ENCODE peak calls at places on chromosomes 1 and 21, in ten cellular contexts. E is transverse colon, S is upper lobe of right lung, I is right atrium auricular region, R is keratinocyte, U is IMR-90, Y is fibroblast of lung, D is spleen, Z is RWPE1, A is heart right ventricle. W is an unnamed sample.
A peak's percentile ranks its signal among the peaks of the same experiment; 100 is the strongest.

GRCh38 chr1:173267453-173267945 is 60.4 kb upstream of the TNFSF4 start:
- DNase-seq in U (peak; percentile 66), D (no peak), Z (no peak), R (no peak), A (no peak), S (no peak), Y (peak; percentile 53), I (no peak), E (no peak), W (no peak)

GRCh38 chr1:217333939-217334338 is 297.0 kb downstream of the GPATCH2 start:
- DNase-seq in A (no peak), U (peak; percentile 9), R (no peak), E (peak; percentile 9), I (no peak), Y (peak; percentile 52), Z (peak; percentile 55), S (no peak), D (no peak), W (peak; percentile 45)

GRCh38 chr1:145778146-145778540 is 45.8 kb downstream of the RNF115 start:
- DNase-seq in E (no peak), R (no peak), Y (peak; percentile 24), D (no peak), I (no peak), Z (no peak), U (no peak), S (no peak), A (no peak), W (no peak)

GRCh38 chr1:44670751-44671640 is 3.3 kb downstream of the TMEM53 start:
- DNase-seq in R (no peak), A (no peak), E (no peak), Y (no peak), S (peak; percentile 42), U (no peak), I (no peak), Z (no peak), D (peak; percentile 62), W (no peak)

GRCh38 chr21:35234725-35235124 is 185.6 kb upstream of the RUNX1 start:
- DNase-seq in S (no peak), D (no peak), Y (no peak), R (no peak), U (no peak), I (no peak), E (no peak), Z (no peak), A (no peak), W (no peak)

GRCh38 chr21:46159841-46160562 is 4.6 kb upstream of the FTCD start:
- DNase-seq in U (no peak), D (no peak), Z (no peak), I (no peak), A (no peak), S (no peak), Y (no peak), E (no peak), R (no peak), W (peak; percentile 11)

GRCh38 chr1:37338658-37339057 is 135.7 kb upstream of the ZC3H12A start:
- DNase-seq in A (no peak), Y (no peak), E (no peak), I (no peak), R (no peak), S (no peak), U (no peak), Z (no peak), D (no peak), W (peak; percentile 74)

GRCh38 chr1:174744886-174745285 is 254.9 kb upstream of the CACYBP start:
- DNase-seq in Y (no peak), Z (no peak), E (no peak), R (no peak), I (no peak), U (peak; percentile 23), D (no peak), A (no peak), S (no peak), W (no peak)

GRCh38 chr1:198397208-198397808 is 143.2 kb downstream of the ATP6V1G3 start:
- DNase-seq in E (no peak), R (no peak), Z (no peak), A (no peak), S (no peak), U (no peak), I (no peak), Y (no peak), D (no peak), W (no peak)
- TF ChIP-seq CTCF in E (no peak), R (no peak), Z (no peak), A (no peak), S (no peak), U (no peak), I (no peak), Y (no peak), D (no peak), W (no peak)

GRCh38 chr1:42343049-42343448 is 8.0 kb upstream of the FOXJ3 start:
- DNase-seq in U (no peak), E (no peak), Z (no peak), S (no peak), I (no peak), A (no peak), D (no peak), R (no peak), Y (no peak), W (no peak)

GRCh38 chr1:42335809-42336518 is 929 bp upstream of the FOXJ3 start:
- DNase-seq in R (no peak), Y (peak; percentile 57), D (no peak), A (no peak), S (no peak), E (no peak), I (peak; percentile 75), Z (peak; percentile 64), U (peak; percentile 45), W (no peak)

GRCh38 chr1:42340093-42340492 is 5.1 kb upstream of the FOXJ3 start:
- DNase-seq in D (no peak), Z (peak; percentile 60), A (no peak), Y (no peak), I (no peak), R (no peak), E (peak; percentile 30), U (peak; percentile 16), S (no peak), W (no peak)

GRCh38 chr1:42336978-42337377 is 1.9 kb upstream of the FOXJ3 start:
- DNase-seq in E (no peak), Y (no peak), U (no peak), D (no peak), Z (no peak), A (no peak), R (no peak), S (no peak), I (no peak), W (no peak)

GRCh38 chr1:42340898-42341297 is 5.9 kb upstream of the FOXJ3 start:
- DNase-seq in R (no peak), E (no peak), Y (no peak), I (no peak), Z (no peak), D (no peak), A (no peak), U (no peak), S (no peak), W (no peak)
- H3K27ac ChIP-seq in R (no peak overlapping the region), E (peak overlapping the region; percentile 27), Y (no peak overlapping the region), I (no peak overlapping the region), Z (no peak overlapping the region), D (no peak overlapping the region), A (no peak overlapping the region), U (no peak overlapping the region), S (no peak overlapping the region), W (no peak overlapping the region)

GRCh38 chr1:68496680-68497357 is at the start of gene DEPDC1:
- DNase-seq in R (peak; percentile 21), S (peak; percentile 96), I (peak; percentile 96), Z (peak; percentile 97), Y (peak; percentile 95), E (peak; percentile 94), U (peak; percentile 92), D (peak; percentile 97), A (peak; percentile 96), W (peak; percentile 96)

GRCh38 chr1:68493193-68493592 is 3.7 kb downstream of the DEPDC1 start:
- DNase-seq in E (no peak), I (no peak), R (no peak), U (no peak), D (no peak), S (no peak), A (no peak), Z (no peak), Y (no peak), W (no peak)

GRCh38 chr1:68495532-68495931 is 1.4 kb downstream of the DEPDC1 start:
- DNase-seq in I (no peak), U (no peak), R (no peak), S (no peak), Y (peak; percentile 23), E (no peak), D (no peak), Z (no peak), A (no peak), W (no peak)

GRCh38 chr1:68497358-68497698 is 446 bp upstream of the DEPDC1 start:
- DNase-seq in D (no peak), E (no peak), A (no peak), S (no peak), Z (no peak), Y (no peak), I (no peak), U (no peak), R (no peak), W (no peak)

DNA sequence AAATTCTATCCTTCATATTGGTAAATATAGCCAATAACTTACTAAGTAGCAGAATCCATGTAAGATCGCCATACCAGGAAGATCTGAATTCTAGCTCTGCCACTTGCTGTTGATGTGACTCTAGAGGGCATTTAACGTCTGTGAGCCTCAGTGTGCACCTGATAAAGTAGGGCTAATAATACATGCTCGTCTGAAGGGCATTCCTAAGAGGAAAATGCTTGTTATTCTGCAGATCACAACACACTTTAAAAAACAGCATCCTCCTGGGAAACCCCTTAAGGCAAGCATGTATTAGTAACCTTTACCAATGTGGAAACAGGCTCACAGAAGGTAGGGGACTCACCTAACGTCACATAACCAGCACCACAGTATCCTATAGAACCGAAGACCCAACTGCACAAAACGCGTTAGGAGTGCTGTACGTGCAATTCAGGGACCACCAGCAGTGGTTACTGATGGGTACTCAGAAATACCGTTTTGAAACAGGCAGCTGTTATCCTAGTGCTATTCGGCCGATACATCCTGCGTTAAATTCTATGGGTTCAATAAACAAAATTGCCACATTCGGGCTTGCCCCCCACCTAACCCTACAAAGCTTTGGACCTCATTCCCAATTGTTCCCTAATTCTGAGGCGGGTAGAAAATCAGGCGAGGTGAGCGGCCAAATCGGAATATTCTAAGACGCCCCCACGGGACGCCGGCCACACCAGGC is 758 bp downstream of the DEPDC1 start:
- DNase-seq in S (no peak), E (no peak), A (no peak), Z (no peak), R (no peak), Y (peak; percentile 28), D (no peak), U (no peak), I (no peak), W (no peak)
- TF ChIP-seq CTCF in S (no peak), E (no peak), A (no peak), Z (no peak), R (no peak), Y (no peak), D (no peak), U (no peak), I (no peak), W (no peak)

GRCh38 chr1:57494679-57495078 is 70.8 kb upstream of the DAB1 start:
- DNase-seq in R (no peak), E (no peak), I (no peak), U (no peak), A (no peak), Z (no peak), Y (no peak), S (no peak), D (no peak), W (no peak)

GRCh38 chr1:57489342-57490036 is 65.6 kb upstream of the DAB1 start:
- DNase-seq in E (no peak), R (peak; percentile 30), A (no peak), I (no peak), U (peak; percentile 91), Z (peak; percentile 15), S (no peak), D (no peak), Y (peak; percentile 91), W (no peak)

GRCh38 chr1:57492846-57493245 is 69.0 kb upstream of the DAB1 start:
- DNase-seq in E (no peak), S (no peak), D (no peak), I (no peak), Z (no peak), Y (no peak), R (no peak), A (no peak), U (no peak), W (no peak)
- H3K27ac ChIP-seq in E (no peak overlapping the region), S (no peak overlapping the region), D (no peak overlapping the region), I (no peak overlapping the region), Z (no peak overlapping the region), Y (no peak overlapping the region), R (no peak overlapping the region), A (no peak overlapping the region), U (no peak overlapping the region), W (no peak overlapping the region)